ENCODE peak calls at places on chromosomes 16 and 17, in seven cellular contexts. One of them, this sample, is unnamed.

GRCh38 chr17:2354311-2354710 is 17.0 kb downstream of the SGSM2 start:
- DNase-seq in kidney epithelial cell: no peak
- DNase-seq in uterus: no peak
- DNase-seq in GM12864: no peak
- DNase-seq in stomach: no peak
- DNase-seq in CD8-positive, alpha-beta T cell: no peak
- DNase-seq in prostate gland: no peak
- DNase-seq in this sample: no peak

GRCh38 chr17:31369266-31369665 is 22.2 kb upstream of the RAB11FIP4 start:
- DNase-seq in kidney epithelial cell: no peak
- DNase-seq in uterus: no peak
- DNase-seq in GM12864: no peak
- DNase-seq in stomach: no peak
- DNase-seq in CD8-positive, alpha-beta T cell: no peak
- DNase-seq in prostate gland: no peak
- DNase-seq in this sample: no peak

GRCh38 chr17:82882715-82883446 is 43.1 kb upstream of the ZNF750 start:
- DNase-seq in kidney epithelial cell: no peak
- DNase-seq in uterus: no peak
- DNase-seq in GM12864: no peak
- DNase-seq in stomach: peak
- DNase-seq in CD8-positive, alpha-beta T cell: peak
- DNase-seq in prostate gland: peak
- DNase-seq in this sample: no peak

GRCh38 chr17:48441231-48441711 is 11.3 kb upstream of the SKAP1 start:
- DNase-seq in kidney epithelial cell: no peak
- DNase-seq in uterus: no peak
- DNase-seq in GM12864: peak
- DNase-seq in stomach: no peak
- DNase-seq in CD8-positive, alpha-beta T cell: peak
- DNase-seq in prostate gland: no peak
- DNase-seq in this sample: no peak

GRCh38 chr17:50558955-50559614 is 1.4 kb upstream of the CACNA1G start:
- DNase-seq in kidney epithelial cell: no peak
- DNase-seq in uterus: no peak
- DNase-seq in GM12864: no peak
- DNase-seq in stomach: no peak
- DNase-seq in CD8-positive, alpha-beta T cell: no peak
- DNase-seq in prostate gland: no peak
- DNase-seq in this sample: no peak

GRCh38 chr17:60577147-60577925 is 22.7 kb upstream of the PPM1D start:
- DNase-seq in kidney epithelial cell: no peak
- DNase-seq in uterus: peak
- DNase-seq in GM12864: no peak
- DNase-seq in stomach: no peak
- DNase-seq in CD8-positive, alpha-beta T cell: no peak
- DNase-seq in prostate gland: peak
- DNase-seq in this sample: peak

GRCh38 chr17:35540589-35541404 is 3.3 kb upstream of the SLFN12L start:
- DNase-seq in kidney epithelial cell: no peak
- DNase-seq in uterus: peak
- DNase-seq in GM12864: no peak
- DNase-seq in stomach: peak
- DNase-seq in CD8-positive, alpha-beta T cell: peak
- DNase-seq in prostate gland: no peak
- DNase-seq in this sample: peak

GRCh38 chr16:79613009-79613408 is 12.5 kb upstream of the MAF start:
- DNase-seq in kidney epithelial cell: no peak
- DNase-seq in uterus: no peak
- DNase-seq in GM12864: no peak
- DNase-seq in stomach: no peak
- DNase-seq in CD8-positive, alpha-beta T cell: no peak
- DNase-seq in prostate gland: no peak
- DNase-seq in this sample: peak

GRCh38 chr17:80528521-80528920 is 16.1 kb upstream of the RPTOR start:
- DNase-seq in kidney epithelial cell: no peak
- DNase-seq in uterus: no peak
- DNase-seq in GM12864: no peak
- DNase-seq in stomach: no peak
- DNase-seq in CD8-positive, alpha-beta T cell: no peak
- DNase-seq in prostate gland: no peak
- DNase-seq in this sample: no peak

GRCh38 chr16:86016201-86016965 is 117.4 kb downstream of the IRF8 start:
- DNase-seq in kidney epithelial cell: peak
- DNase-seq in uterus: no peak
- DNase-seq in GM12864: no peak
- DNase-seq in stomach: no peak
- DNase-seq in CD8-positive, alpha-beta T cell: peak
- DNase-seq in prostate gland: peak
- DNase-seq in this sample: no peak

GRCh38 chr16:66070140-66070887 is 296.2 kb upstream of the CDH5 start:
- DNase-seq in kidney epithelial cell: no peak
- DNase-seq in uterus: peak
- DNase-seq in GM12864: no peak
- DNase-seq in stomach: peak
- DNase-seq in CD8-positive, alpha-beta T cell: no peak
- DNase-seq in prostate gland: peak
- DNase-seq in this sample: peak

GRCh38 chr17:72116692-72117469 is 3.9 kb upstream of the SOX9 start:
- DNase-seq in kidney epithelial cell: no peak
- DNase-seq in uterus: no peak
- DNase-seq in GM12864: no peak
- DNase-seq in stomach: no peak
- DNase-seq in CD8-positive, alpha-beta T cell: no peak
- DNase-seq in prostate gland: no peak
- DNase-seq in this sample: no peak

GRCh38 chr16:50310308-50311133 is 44.2 kb downstream of the ADCY7 start:
- DNase-seq in kidney epithelial cell: no peak
- DNase-seq in uterus: no peak
- DNase-seq in GM12864: no peak
- DNase-seq in stomach: peak
- DNase-seq in CD8-positive, alpha-beta T cell: peak
- DNase-seq in prostate gland: no peak
- DNase-seq in this sample: no peak

GRCh38 chr16:50309156-50309526 is 42.8 kb downstream of the ADCY7 start:
- DNase-seq in kidney epithelial cell: no peak
- DNase-seq in uterus: no peak
- DNase-seq in GM12864: no peak
- DNase-seq in stomach: no peak
- DNase-seq in CD8-positive, alpha-beta T cell: no peak
- DNase-seq in prostate gland: no peak
- DNase-seq in this sample: no peak

GRCh38 chr16:50309527-50310307 is 43.4 kb downstream of the ADCY7 start:
- DNase-seq in kidney epithelial cell: no peak
- DNase-seq in uterus: no peak
- DNase-seq in GM12864: no peak
- DNase-seq in stomach: peak
- DNase-seq in CD8-positive, alpha-beta T cell: peak
- DNase-seq in prostate gland: no peak
- DNase-seq in this sample: peak

GRCh38 chr16:50306287-50306686 is 39.9 kb downstream of the ADCY7 start:
- DNase-seq in kidney epithelial cell: no peak
- DNase-seq in uterus: no peak
- DNase-seq in GM12864: no peak
- DNase-seq in stomach: peak
- DNase-seq in CD8-positive, alpha-beta T cell: no peak
- DNase-seq in prostate gland: no peak
- DNase-seq in this sample: no peak

DNA sequence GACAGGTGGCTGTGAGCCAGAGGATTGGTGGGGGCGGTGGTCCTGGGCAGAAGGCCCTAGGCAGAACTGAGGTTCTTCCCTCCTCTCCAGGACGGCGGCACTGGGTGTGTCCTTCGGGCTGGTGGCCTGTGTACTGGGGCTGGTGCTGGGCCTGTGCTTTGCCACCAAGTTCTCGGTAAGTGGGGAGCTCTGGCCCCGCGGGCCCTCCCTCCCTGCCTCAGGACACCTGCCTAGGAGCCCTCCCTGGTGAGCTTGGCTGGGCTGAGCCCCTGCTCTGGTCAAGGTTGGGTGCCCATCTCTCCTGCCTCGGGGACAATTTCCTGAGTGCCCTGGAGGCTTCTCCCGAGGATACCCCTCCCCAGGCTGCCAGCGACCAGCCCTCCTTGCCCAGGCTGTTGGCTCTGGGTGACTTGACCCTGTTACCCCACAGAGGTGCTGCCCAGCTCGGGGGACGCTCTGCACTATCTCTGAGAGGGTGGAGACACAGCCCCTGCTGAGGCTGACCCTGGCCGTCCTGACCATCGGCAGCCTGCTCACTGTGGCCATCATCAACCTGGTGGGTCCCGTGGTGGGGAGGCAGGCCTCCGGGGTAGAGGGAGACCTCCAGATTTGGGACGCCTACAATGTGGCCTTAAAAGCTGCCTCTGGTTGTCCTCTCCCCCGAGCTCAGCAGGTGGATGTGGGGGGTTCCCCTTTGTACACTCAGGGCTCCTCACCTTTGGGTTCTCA is 42.0 kb downstream of the ADCY7 start:
- DNase-seq in kidney epithelial cell: no peak
- DNase-seq in uterus: no peak
- DNase-seq in GM12864: no peak
- DNase-seq in stomach: peak
- DNase-seq in CD8-positive, alpha-beta T cell: peak
- DNase-seq in prostate gland: no peak
- DNase-seq in this sample: no peak
- H3K4me3 ChIP-seq in kidney epithelial cell: no peak
- H3K4me3 ChIP-seq in uterus: no peak
- H3K4me3 ChIP-seq in GM12864: no peak
- H3K4me3 ChIP-seq in stomach: no peak
- H3K4me3 ChIP-seq in CD8-positive, alpha-beta T cell: no peak
- H3K4me3 ChIP-seq in prostate gland: no peak
- H3K4me3 ChIP-seq in this sample: no peak

DNA sequence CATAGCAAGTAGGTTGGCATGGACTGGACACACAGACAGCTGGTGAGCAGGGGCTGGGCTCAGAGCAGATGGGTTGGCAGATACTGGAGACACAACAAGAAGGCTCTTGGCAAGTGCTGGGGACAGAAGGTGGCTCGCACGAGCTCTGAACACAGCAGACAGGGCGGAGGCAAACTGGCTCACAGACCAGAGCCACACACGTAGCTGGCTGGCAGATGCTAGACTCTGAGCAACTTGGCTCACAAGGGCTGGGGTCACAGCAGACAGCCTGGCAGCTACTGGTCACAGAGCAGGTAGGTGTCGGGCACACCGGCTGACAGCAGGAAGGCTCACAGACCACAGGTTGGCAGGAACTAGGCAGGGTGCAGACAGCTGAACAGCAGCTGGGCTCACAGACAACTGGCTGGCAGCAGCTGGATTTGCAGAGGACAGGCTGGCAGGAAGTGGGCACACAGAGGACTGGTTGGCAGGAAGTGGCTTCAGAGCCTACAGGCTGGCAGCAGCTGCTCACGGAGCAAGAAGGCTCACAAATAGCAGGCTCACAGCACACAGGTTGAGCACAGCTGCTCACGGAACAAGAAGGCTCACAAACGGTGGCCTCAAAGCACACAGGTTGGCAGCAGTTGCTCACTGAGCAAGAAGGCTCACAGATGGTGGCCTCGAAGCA is 725 bp downstream of the KRTAP16-1 start:
- DNase-seq in kidney epithelial cell: no peak
- DNase-seq in uterus: no peak
- DNase-seq in GM12864: no peak
- DNase-seq in stomach: no peak
- DNase-seq in CD8-positive, alpha-beta T cell: peak
- DNase-seq in prostate gland: peak
- DNase-seq in this sample: peak
- H3K4me3 ChIP-seq in kidney epithelial cell: no peak
- H3K4me3 ChIP-seq in uterus: no peak
- H3K4me3 ChIP-seq in GM12864: no peak
- H3K4me3 ChIP-seq in stomach: no peak
- H3K4me3 ChIP-seq in CD8-positive, alpha-beta T cell: peak
- H3K4me3 ChIP-seq in prostate gland: no peak
- H3K4me3 ChIP-seq in this sample: peak

DNA sequence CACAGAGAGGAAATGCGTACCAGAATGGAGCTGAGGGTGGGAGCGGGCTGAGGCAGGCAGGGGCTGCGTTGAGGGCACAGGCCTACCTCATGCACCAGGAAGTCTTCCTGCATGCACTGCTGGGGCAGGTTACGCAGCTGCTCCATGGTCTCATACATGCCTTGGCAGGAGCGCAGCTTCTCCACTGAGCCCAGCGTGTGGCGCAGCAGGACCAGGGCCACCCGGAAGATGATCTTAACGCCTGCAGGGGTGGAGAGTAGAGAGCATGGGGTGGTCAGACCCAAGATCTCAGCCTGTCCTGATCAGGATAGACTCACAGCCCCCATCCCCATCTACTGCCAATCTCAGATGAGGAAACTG is 3.4 kb upstream of the CD2BP2 start:
- DNase-seq in kidney epithelial cell: no peak
- DNase-seq in uterus: no peak
- DNase-seq in GM12864: no peak
- DNase-seq in stomach: no peak
- DNase-seq in CD8-positive, alpha-beta T cell: no peak
- DNase-seq in prostate gland: no peak
- DNase-seq in this sample: no peak
- H3K4me3 ChIP-seq in kidney epithelial cell: no peak
- H3K4me3 ChIP-seq in uterus: no peak
- H3K4me3 ChIP-seq in GM12864: no peak
- H3K4me3 ChIP-seq in stomach: no peak
- H3K4me3 ChIP-seq in CD8-positive, alpha-beta T cell: no peak
- H3K4me3 ChIP-seq in prostate gland: no peak
- H3K4me3 ChIP-seq in this sample: no peak

GRCh38 chr17:71080937-71081336 is 911.6 kb downstream of the KCNJ2 start:
- DNase-seq in kidney epithelial cell: no peak
- DNase-seq in uterus: no peak
- DNase-seq in GM12864: no peak
- DNase-seq in stomach: no peak
- DNase-seq in CD8-positive, alpha-beta T cell: no peak
- DNase-seq in prostate gland: no peak
- DNase-seq in this sample: no peak
- H3K4me3 ChIP-seq in kidney epithelial cell: no peak
- H3K4me3 ChIP-seq in uterus: no peak
- H3K4me3 ChIP-seq in GM12864: no peak
- H3K4me3 ChIP-seq in stomach: no peak
- H3K4me3 ChIP-seq in CD8-positive, alpha-beta T cell: no peak
- H3K4me3 ChIP-seq in prostate gland: no peak
- H3K4me3 ChIP-seq in this sample: no peak

DNA sequence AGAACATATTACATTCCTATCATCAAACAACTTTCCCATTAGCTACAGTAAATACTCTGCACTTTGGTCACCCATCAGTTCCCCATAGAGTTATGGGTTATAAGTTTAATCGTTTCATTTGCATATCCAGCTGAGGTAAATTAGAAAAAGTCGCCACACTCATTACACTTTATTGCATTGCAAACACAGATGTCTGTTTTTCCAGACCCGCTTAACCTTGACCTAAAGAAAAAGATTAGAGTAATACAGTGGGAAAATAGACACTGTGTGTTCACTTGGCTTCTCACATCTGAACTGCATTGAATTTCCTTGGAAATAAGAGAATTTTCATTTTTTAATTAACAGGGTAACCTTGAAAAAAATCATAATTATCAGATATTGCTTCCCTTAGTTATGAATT is 213.0 kb upstream of the PSMD7 start:
- DNase-seq in kidney epithelial cell: no peak
- DNase-seq in uterus: no peak
- DNase-seq in GM12864: no peak
- DNase-seq in stomach: no peak
- DNase-seq in CD8-positive, alpha-beta T cell: no peak
- DNase-seq in prostate gland: no peak
- DNase-seq in this sample: no peak
- H3K4me3 ChIP-seq in kidney epithelial cell: no peak
- H3K4me3 ChIP-seq in uterus: no peak
- H3K4me3 ChIP-seq in GM12864: no peak
- H3K4me3 ChIP-seq in stomach: no peak
- H3K4me3 ChIP-seq in CD8-positive, alpha-beta T cell: no peak
- H3K4me3 ChIP-seq in prostate gland: no peak
- H3K4me3 ChIP-seq in this sample: no peak